ENCODE peak calls at places on chromosomes 13 and 19, in four cellular contexts. S is NCI-H1105, B is tibial artery, F is KBM-7. Q is an unnamed sample.

GRCh38 chr13:36214163-36214921 is at the start of gene SOHLH2:
- DNase-seq in F (no peak), B (no peak), S (no peak), Q (no peak)

GRCh38 chr13:90867336-90867683 is 480.2 kb upstream of the MIR17HG start:
- DNase-seq in F (peak; percentile 85), S (peak; percentile 38), B (peak; percentile 63), Q (no peak)

GRCh38 chr19:45420871-45421270 is 2.8 kb downstream of the ERCC1 start:
- DNase-seq in B (no peak), S (no peak), F (no peak), Q (no peak)

GRCh38 chr19:47158879-47159509 is 28.4 kb downstream of the SAE1 start:
- DNase-seq in B (no peak), F (no peak), S (no peak), Q (no peak)

GRCh38 chr19:5696196-5697021 is 6.3 kb downstream of the RPL36 start:
- DNase-seq in F (no peak), S (no peak), B (no peak), Q (peak; percentile 69)

GRCh38 chr13:32153056-32153455 is 121.5 kb downstream of the FRY start:
- DNase-seq in B (no peak), S (no peak), F (no peak), Q (no peak)

GRCh38 chr19:18224525-18225354 is 1.5 kb downstream of the PDE4C start:
- DNase-seq in B (peak; percentile 98), F (peak; percentile 90), S (peak; percentile 98), Q (peak; percentile 96)

GRCh38 chr19:48806518-48806817 is 4.4 kb downstream of the BCAT2 start:
- DNase-seq in F (peak; percentile 42), B (peak; percentile 40), S (no peak), Q (no peak)

GRCh38 chr13:23468811-23469210 is 35.3 kb upstream of the SACS start:
- DNase-seq in F (no peak), S (no peak), B (no peak), Q (no peak)

GRCh38 chr13:65613004-65613403 is 1617.1 kb downstream of the PCDH9 start:
- DNase-seq in F (peak; percentile 3), S (no peak), B (no peak), Q (no peak)

GRCh38 chr13:24323739-24324075 is 14.3 kb downstream of the C1QTNF9 start:
- DNase-seq in F (no peak), B (no peak), S (no peak), Q (no peak)

GRCh38 chr13:40318366-40318765 is 348.1 kb downstream of the FOXO1 start:
- DNase-seq in B (no peak), S (peak; percentile 29), F (no peak), Q (no peak)

GRCh38 chr13:109719962-109720646 is 66.3 kb downstream of the IRS2 start:
- DNase-seq in F (no peak), S (peak; percentile 55), B (no peak), Q (no peak)

GRCh38 chr13:71877280-71877653 is 10.3 kb upstream of the DACH1 start:
- DNase-seq in B (no peak), F (no peak), S (no peak), Q (no peak)

Q was measured in cardiac septum.